ENCODE peak calls at places on chromosomes 4 and X, in six cellular contexts. U is GM19239; I is HEK293T; Q is AG10803; F is naive thymus-derived CD8-positive, alpha-beta T cell; T is right atrium auricular region. C is an unnamed sample.

GRCh38 chr4:62816566-62816965 is 1592.7 kb downstream of the TECRL start:
- DNase-seq in U (no peak), I (no peak), Q (no peak), F (no peak), T (no peak), C (no peak)

GRCh38 chr4:121712001-121712655 is 15.3 kb upstream of the ANXA5 start:
- DNase-seq in U (no peak), I (no peak), Q (no peak), F (no peak), T (no peak), C (no peak)

GRCh38 chr4:186770446-186771175 is 47.0 kb upstream of the FAT1 start:
- DNase-seq in U (no peak), I (no peak), Q (peak; percentile 89), F (no peak), T (no peak), C (no peak)

GRCh38 chr4:67236793-67237192 is 308.5 kb downstream of the CENPC start:
- DNase-seq in U (no peak), I (peak; percentile 6), Q (no peak), F (no peak), T (no peak), C (no peak)

GRCh38 chr4:175542787-175543186 is 269.3 kb downstream of the GPM6A start:
- DNase-seq in U (no peak), I (no peak), Q (no peak), F (no peak), T (no peak), C (no peak)

GRCh38 chrX:110755061-110755460 is 40.6 kb downstream of the CHRDL1 start:
- DNase-seq in U (no peak), I (no peak), Q (peak; percentile 47), F (no peak), T (no peak), C (no peak)

GRCh38 chr4:189185810-189186432 is 754.8 kb upstream of the FRG1 start:
- DNase-seq in U (no peak), I (no peak), Q (no peak), F (no peak), T (no peak), C (no peak)

GRCh38 chr4:122117743-122118142 is 34.4 kb upstream of the BLTP1 start:
- DNase-seq in U (no peak), I (no peak), Q (peak; percentile 49), F (no peak), T (no peak), C (no peak)

GRCh38 chr4:125187221-125187620 is 127.5 kb upstream of the FAT4 start:
- DNase-seq in U (no peak), I (no peak), Q (peak; percentile 84), F (no peak), T (no peak), C (no peak)

GRCh38 chr4:74501579-74501978 is 56.6 kb downstream of the AREG start:
- DNase-seq in U (no peak), I (no peak), Q (peak; percentile 75), F (no peak), T (no peak), C (no peak)

GRCh38 chrX:79559290-79559689 is 192.2 kb upstream of the ITM2A start:
- DNase-seq in U (no peak), I (no peak), Q (no peak), F (no peak), T (no peak), C (no peak)

GRCh38 chr4:5222951-5223350 is 171.7 kb downstream of the STK32B start:
- DNase-seq in U (no peak), I (no peak), Q (no peak), F (no peak), T (no peak), C (no peak)

GRCh38 chr4:2292679-2293108 is 30.8 kb upstream of the MXD4 start:
- DNase-seq in U (no peak), I (no peak), Q (peak; percentile 82), F (peak; percentile 5), T (no peak), C (peak; percentile 32)

GRCh38 chr4:160423879-160424451 is 1321.1 kb downstream of the RAPGEF2 start:
- DNase-seq in U (no peak), I (no peak), Q (no peak), F (no peak), T (no peak), C (no peak)

GRCh38 chr4:78481180-78481579 is 70.4 kb upstream of the ANXA3 start:
- DNase-seq in U (no peak), I (no peak), Q (peak; percentile 98), F (no peak), T (no peak), C (no peak)

GRCh38 chrX:79153348-79153747 is 8.9 kb downstream of the GPR174 start:
- DNase-seq in U (no peak), I (no peak), Q (no peak), F (no peak), T (no peak), C (no peak)

GRCh38 chr4:77578145-77578544 is 27.5 kb upstream of the CXCL13 start:
- DNase-seq in U (no peak), I (no peak), Q (no peak), F (no peak), T (no peak), C (no peak)

GRCh38 chr4:89000844-89001360 is 56.1 kb downstream of the FAM13A start:
- DNase-seq in U (no peak), I (peak; percentile 38), Q (peak; percentile 17), F (no peak), T (no peak), C (no peak)

GRCh38 chr4:185567828-185568442 is 32.6 kb upstream of the PDLIM3 start:
- DNase-seq in U (no peak), I (no peak), Q (peak; percentile 58), F (no peak), T (peak; percentile 87), C (no peak)

GRCh38 chr4:152996101-152996500 is 60.0 kb downstream of the FHDC1 start:
- DNase-seq in U (no peak), I (no peak), Q (no peak), F (no peak), T (no peak), C (no peak)

GRCh38 chrX:16112428-16112827 is 10.9 kb upstream of the GRPR start:
- DNase-seq in U (no peak), I (no peak), Q (peak; percentile 19), F (no peak), T (no peak), C (no peak)

GRCh38 chr4:122285285-122285684 is 93.5 kb upstream of the ADAD1 start:
- DNase-seq in U (no peak), I (no peak), Q (peak; percentile 3), F (no peak), T (no peak), C (no peak)

GRCh38 chr4:164748375-164748774 is 5.6 kb upstream of the SMIM31 start:
- DNase-seq in U (peak; percentile 10), I (no peak), Q (peak; percentile 19), F (no peak), T (no peak), C (no peak)

GRCh38 chrX:107559506-107559905 is 68.8 kb upstream of the PRPS1 start:
- DNase-seq in U (no peak), I (no peak), Q (no peak), F (no peak), T (no peak), C (no peak)

C was measured in type B pancreatic cell.